ENCODE peak calls at places on chromosomes 3 and 15, in four cellular contexts. G, K, S and Q are unnamed samples.

GRCh38 chr3:181710581-181711255 is 1.0 kb upstream of the SOX2 start:
- DNase-seq in S (peak), G (no peak), K (no peak), Q (no peak)

GRCh38 chr3:139906441-139906840 is 28.5 kb upstream of the CLSTN2 start:
- DNase-seq in S (peak), K (no peak), G (peak), Q (peak)

GRCh38 chr3:178275311-178275710 is 260.9 kb upstream of the KCNMB2 start:
- DNase-seq in K (no peak), G (no peak), S (no peak), Q (no peak)

GRCh38 chr3:195259146-195259563 is 11.8 kb downstream of the XXYLT1 start:
- DNase-seq in G (no peak), K (no peak), S (peak), Q (peak)

GRCh38 chr3:106088270-106088669 is 219.5 kb upstream of the CBLB start:
- DNase-seq in K (no peak), G (no peak), S (no peak), Q (no peak)

GRCh38 chr3:158531334-158531733 is 39.7 kb upstream of the MLF1 start:
- DNase-seq in G (no peak), K (no peak), S (no peak), Q (no peak)

GRCh38 chr15:91098451-91098850 is 1.6 kb upstream of the SV2B start:
- DNase-seq in G (no peak), K (no peak), S (no peak), Q (peak)

GRCh38 chr3:113223831-113224240 is 12.5 kb downstream of the BOC start:
- DNase-seq in K (no peak), G (no peak), S (no peak), Q (no peak)

GRCh38 chr15:61768131-61768530 is 292.1 kb downstream of the VPS13C start:
- DNase-seq in K (no peak), G (no peak), S (no peak), Q (no peak)

GRCh38 chr3:146326875-146327543 is 76.1 kb upstream of the PLSCR4 start:
- DNase-seq in S (peak), G (peak), K (peak), Q (peak)

GRCh38 chr15:101039461-101039860 is 120.3 kb downstream of the LRRK1 start:
- DNase-seq in G (no peak), S (peak), K (no peak), Q (peak)

GRCh38 chr3:37779289-37780152 is 82.2 kb upstream of the CTDSPL start:
- DNase-seq in K (peak), S (peak), G (peak), Q (peak)

GRCh38 chr3:4841225-4841624 is 138.0 kb upstream of the BHLHE40 start:
- DNase-seq in S (no peak), K (no peak), G (no peak), Q (no peak)

GRCh38 chr3:9036327-9037112 is 73.2 kb upstream of the RAD18 start:
- DNase-seq in G (peak), K (peak), S (peak), Q (no peak)

GRCh38 chr3:190807719-190808375 is 54.6 kb downstream of the GMNC start:
- DNase-seq in S (peak), K (no peak), G (peak), Q (no peak)

GRCh38 chr15:63749330-63749942 is 84.3 kb downstream of the HERC1 start:
- DNase-seq in G (no peak), S (no peak), K (no peak), Q (no peak)

GRCh38 chr3:24264748-24265158 is 229.9 kb downstream of the THRB start:
- DNase-seq in K (no peak), G (peak), S (peak), Q (peak)

GRCh38 chr3:115245437-115245836 is 98.3 kb upstream of the ZBTB20 start:
- DNase-seq in S (peak), G (peak), K (peak), Q (no peak)

GRCh38 chr15:48559270-48559669 is 86.2 kb downstream of the FBN1 start:
- DNase-seq in S (peak), K (peak), G (peak), Q (peak)

GRCh38 chr3:4235690-4236089 is 67.5 kb upstream of the SETMAR start:
- DNase-seq in S (no peak), K (no peak), G (no peak), Q (no peak)

GRCh38 chr3:25904248-25904647 is 114.4 kb downstream of the OXSM start:
- DNase-seq in K (no peak), G (no peak), S (no peak), Q (peak)

GRCh38 chr15:62782100-62782791 is 260.3 kb upstream of the TPM1 start:
- DNase-seq in G (peak), S (peak), K (peak), Q (peak)

GRCh38 chr15:26628071-26628470 is 144.8 kb downstream of the GABRB3 start:
- DNase-seq in S (no peak), G (peak), K (no peak), Q (peak)

GRCh38 chr3:123783050-123783724 is 100.9 kb downstream of the MYLK start:
- DNase-seq in K (no peak), S (no peak), G (no peak), Q (no peak)

GRCh38 chr3:44509985-44510360 is 32.5 kb upstream of the ZNF445 start:
- DNase-seq in K (no peak), S (peak), G (peak), Q (no peak)